ENCODE peak calls at places on chromosomes 3 and 15, in eight cellular contexts. One of them, this sample, is unnamed.

GRCh38 chr15:69665641-69666091 is 213.0 kb downstream of the RPLP1 start:
- DNase-seq in astrocyte of the spinal cord: no peak
- DNase-seq in stimulated activated CD8-positive, alpha-beta memory T cell treated with anti-CD3 and anti-CD28 coated beads, Interleukin-15, amount 100 ng/mL, for 1 hour: no peak
- DNase-seq in IMR-90: no peak
- DNase-seq in stomach: no peak
- DNase-seq in cardiac fibroblast: peak
- DNase-seq in GM04503: no peak
- DNase-seq in uterus: no peak
- DNase-seq in this sample: no peak

GRCh38 chr3:45778761-45779201 is 17.6 kb downstream of the SLC6A20 start:
- DNase-seq in astrocyte of the spinal cord: no peak
- DNase-seq in stimulated activated CD8-positive, alpha-beta memory T cell treated with anti-CD3 and anti-CD28 coated beads, Interleukin-15, amount 100 ng/mL, for 1 hour: no peak
- DNase-seq in IMR-90: no peak
- DNase-seq in stomach: peak
- DNase-seq in cardiac fibroblast: no peak
- DNase-seq in GM04503: no peak
- DNase-seq in uterus: no peak
- DNase-seq in this sample: no peak

GRCh38 chr3:127975153-127975552 is 60.1 kb downstream of the KBTBD12 start:
- DNase-seq in astrocyte of the spinal cord: no peak
- DNase-seq in stimulated activated CD8-positive, alpha-beta memory T cell treated with anti-CD3 and anti-CD28 coated beads, Interleukin-15, amount 100 ng/mL, for 1 hour: no peak
- DNase-seq in IMR-90: no peak
- DNase-seq in stomach: no peak
- DNase-seq in cardiac fibroblast: no peak
- DNase-seq in GM04503: no peak
- DNase-seq in uterus: no peak
- DNase-seq in this sample: no peak

GRCh38 chr3:61117045-61117898 is 134.0 kb downstream of the FHIT start:
- DNase-seq in astrocyte of the spinal cord: no peak
- DNase-seq in stimulated activated CD8-positive, alpha-beta memory T cell treated with anti-CD3 and anti-CD28 coated beads, Interleukin-15, amount 100 ng/mL, for 1 hour: no peak
- DNase-seq in IMR-90: no peak
- DNase-seq in stomach: no peak
- DNase-seq in cardiac fibroblast: no peak
- DNase-seq in GM04503: no peak
- DNase-seq in uterus: no peak
- DNase-seq in this sample: no peak

GRCh38 chr15:25397110-25397509 is 41.7 kb downstream of the UBE3A start:
- DNase-seq in astrocyte of the spinal cord: no peak
- DNase-seq in stimulated activated CD8-positive, alpha-beta memory T cell treated with anti-CD3 and anti-CD28 coated beads, Interleukin-15, amount 100 ng/mL, for 1 hour: no peak
- DNase-seq in IMR-90: no peak
- DNase-seq in stomach: no peak
- DNase-seq in cardiac fibroblast: peak
- DNase-seq in GM04503: no peak
- DNase-seq in uterus: no peak
- DNase-seq in this sample: no peak

GRCh38 chr15:68830141-68830540 is 9.4 kb upstream of the ANP32A start:
- DNase-seq in astrocyte of the spinal cord: no peak
- DNase-seq in stimulated activated CD8-positive, alpha-beta memory T cell treated with anti-CD3 and anti-CD28 coated beads, Interleukin-15, amount 100 ng/mL, for 1 hour: no peak
- DNase-seq in IMR-90: no peak
- DNase-seq in stomach: no peak
- DNase-seq in cardiac fibroblast: no peak
- DNase-seq in GM04503: no peak
- DNase-seq in uterus: no peak
- DNase-seq in this sample: no peak

GRCh38 chr3:106824856-106825255 is 552.4 kb upstream of the CCDC54 start:
- DNase-seq in astrocyte of the spinal cord: peak
- DNase-seq in stimulated activated CD8-positive, alpha-beta memory T cell treated with anti-CD3 and anti-CD28 coated beads, Interleukin-15, amount 100 ng/mL, for 1 hour: no peak
- DNase-seq in IMR-90: peak
- DNase-seq in stomach: no peak
- DNase-seq in cardiac fibroblast: peak
- DNase-seq in GM04503: no peak
- DNase-seq in uterus: no peak
- DNase-seq in this sample: peak

GRCh38 chr3:150830094-150830681 is 67.2 kb upstream of the SIAH2 start:
- DNase-seq in astrocyte of the spinal cord: no peak
- DNase-seq in stimulated activated CD8-positive, alpha-beta memory T cell treated with anti-CD3 and anti-CD28 coated beads, Interleukin-15, amount 100 ng/mL, for 1 hour: no peak
- DNase-seq in IMR-90: no peak
- DNase-seq in stomach: no peak
- DNase-seq in cardiac fibroblast: peak
- DNase-seq in GM04503: no peak
- DNase-seq in uterus: no peak
- DNase-seq in this sample: peak